ENCODE peak calls at places on chromosomes 1 and 21, in eight cellular contexts. U, E, B, P, S, K, O and C are unnamed samples.
A peak's percentile ranks its signal among the peaks of the same experiment; 100 is the strongest.

GRCh38 chr1:50251592-50252165 is 143.0 kb downstream of the ELAVL4 start:
- DNase-seq in K (no peak), P (peak; percentile 47), B (no peak), E (no peak), U (no peak), S (no peak), O (no peak), C (no peak)

GRCh38 chr1:29271724-29272123 is 35.4 kb downstream of the PTPRU start:
- DNase-seq in S (peak; percentile 58), O (peak; percentile 10), P (peak; percentile 87), E (peak; percentile 43), U (no peak), K (peak; percentile 71), B (peak; percentile 55), C (peak; percentile 82)

GRCh38 chr1:48089356-48089891 is 92.2 kb upstream of the TRABD2B start:
- DNase-seq in P (no peak), K (no peak), B (no peak), U (no peak), S (no peak), E (no peak), O (no peak), C (no peak)

GRCh38 chr1:65068202-65069011 is 79.6 kb upstream of the AK4 start:
- DNase-seq in S (no peak), U (no peak), E (peak; percentile 31), K (no peak), B (peak; percentile 31), P (peak; percentile 39), O (no peak), C (peak; percentile 53)

GRCh38 chr1:154536570-154536969 is 21.9 kb downstream of the UBE2Q1 start:
- DNase-seq in E (no peak), U (no peak), S (no peak), P (peak; percentile 32), B (no peak), O (no peak), K (no peak), C (no peak)

GRCh38 chr21:32309906-32310460 is 11.3 kb downstream of the MRAP start:
- DNase-seq in P (no peak), U (no peak), O (no peak), S (no peak), B (no peak), E (no peak), K (no peak), C (no peak)

GRCh38 chr1:205714190-205714905 is 34.0 kb upstream of the SLC45A3 start:
- DNase-seq in S (no peak), U (no peak), P (peak; percentile 73), E (peak; percentile 58), K (no peak), B (peak; percentile 45), O (no peak), C (peak; percentile 12)

GRCh38 chr21:33971492-33972013 is 55.9 kb upstream of the ATP5PO start:
- DNase-seq in B (peak; percentile 68), O (peak; percentile 67), P (peak; percentile 71), U (no peak), K (no peak), S (no peak), E (peak; percentile 71), C (no peak)

GRCh38 chr1:235100124-235100801 is 28.4 kb downstream of the TOMM20 start:
- DNase-seq in P (no peak), E (peak; percentile 50), S (no peak), O (no peak), U (no peak), B (no peak), K (no peak), C (no peak)

GRCh38 chr1:8604041-8604942 is 213.1 kb downstream of the RERE start:
- DNase-seq in P (no peak), K (no peak), U (no peak), S (no peak), O (peak; percentile 57), B (no peak), E (no peak), C (no peak)

GRCh38 chr1:32507021-32507420 is 32.2 kb upstream of the ZBTB8A start:
- DNase-seq in P (no peak), S (no peak), O (no peak), K (no peak), U (no peak), E (no peak), B (no peak), C (no peak)

GRCh38 chr1:186715887-186716809 is 35.9 kb upstream of the PTGS2 start:
- DNase-seq in P (peak; percentile 73), B (peak; percentile 79), S (no peak), K (peak; percentile 40), O (no peak), E (peak; percentile 30), U (no peak), C (no peak)

GRCh38 chr1:22104865-22105437 is 37.9 kb downstream of the WNT4 start:
- DNase-seq in U (peak; percentile 10), P (no peak), S (no peak), K (no peak), E (no peak), O (no peak), B (no peak), C (no peak)

GRCh38 chr1:197850918-197851317 is 51.5 kb upstream of the C1orf53 start:
- DNase-seq in P (no peak), K (no peak), B (no peak), E (no peak), S (no peak), O (no peak), U (no peak), C (no peak)

GRCh38 chr1:221841291-221841982 is 99.5 kb upstream of the DUSP10 start:
- DNase-seq in P (peak; percentile 72), B (peak; percentile 70), E (peak; percentile 57), U (no peak), S (no peak), K (no peak), O (no peak), C (peak; percentile 43)

GRCh38 chr1:54980528-54981241 is at the start of gene TMEM61:
- DNase-seq in K (no peak), S (peak; percentile 9), O (no peak), U (no peak), P (peak; percentile 39), E (no peak), B (no peak), C (no peak)

GRCh38 chr21:44375686-44376320 is 22.4 kb downstream of the TRPM2 start:
- DNase-seq in O (no peak), E (no peak), P (no peak), S (no peak), U (no peak), K (no peak), B (no peak), C (no peak)

GRCh38 chr1:7616076-7616833 is 154.8 kb upstream of the VAMP3 start:
- DNase-seq in E (peak; percentile 25), B (peak; percentile 34), S (no peak), O (no peak), U (peak; percentile 5), K (peak; percentile 25), P (peak; percentile 41), C (peak; percentile 32)

GRCh38 chr1:46735708-46736324 is 16.9 kb upstream of the EFCAB14 start:
- DNase-seq in O (no peak), S (no peak), B (peak; percentile 74), U (no peak), E (peak; percentile 65), K (no peak), P (peak; percentile 81), C (peak; percentile 77)

GRCh38 chr1:242237051-242237450 is 238.2 kb upstream of the MAP1LC3C start:
- DNase-seq in O (no peak), S (no peak), U (no peak), P (no peak), K (no peak), B (no peak), E (no peak), C (no peak)

GRCh38 chr1:23177438-23178380 is 9.1 kb upstream of the LUZP1 start:
- DNase-seq in K (no peak), P (peak; percentile 84), B (peak; percentile 78), S (peak; percentile 77), E (peak; percentile 62), U (peak; percentile 13), O (no peak), C (peak; percentile 78)
- TF ChIP-seq CTCF in K (no peak), P (no peak), B (no peak), S (no peak), E (no peak), U (no peak), O (no peak), C (no peak)

DNA sequence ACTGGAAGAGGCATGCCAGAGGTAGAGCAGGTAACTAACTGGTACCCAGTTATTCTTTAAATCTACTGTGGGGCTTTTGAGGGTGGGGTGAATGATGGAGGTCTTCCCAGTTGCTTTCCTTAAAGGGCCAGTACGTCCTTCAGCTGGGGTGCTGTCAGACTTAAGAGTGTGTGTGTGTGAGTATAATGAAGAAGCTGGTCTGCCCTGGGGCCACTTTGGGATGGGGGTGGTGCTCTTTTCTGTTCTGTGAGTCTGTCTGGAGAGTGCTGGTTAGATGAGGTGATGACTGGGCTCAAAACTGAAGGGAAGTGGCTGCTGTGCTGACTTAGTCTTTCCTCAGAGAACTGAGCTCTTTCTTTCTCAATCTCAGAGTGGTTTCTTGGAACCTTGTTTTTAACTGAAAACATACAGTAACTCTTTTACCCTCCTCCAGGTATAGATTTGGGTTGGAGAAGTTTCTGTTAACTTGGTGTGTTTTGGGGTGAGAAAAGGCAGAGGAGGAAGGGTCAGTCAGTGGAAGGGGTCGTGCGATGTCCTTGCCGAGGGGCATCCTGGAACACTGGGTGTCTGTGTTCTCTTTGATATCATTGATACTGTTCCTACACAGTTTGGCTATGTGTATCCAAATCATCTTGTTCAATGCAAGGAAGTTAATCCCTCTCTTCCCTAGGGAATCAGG is 746 bp downstream of the MACF1 start:
- DNase-seq in P (peak; percentile 90), E (peak; percentile 77), O (no peak), B (peak; percentile 82), S (peak; percentile 43), K (no peak), U (peak; percentile 45), C (peak; percentile 77)
- H3K4me3 ChIP-seq in P (peak overlapping the region; percentile 59), E (peak overlapping the region; percentile 69), O (peak overlapping the region; percentile 31), B (peak overlapping the region; percentile 62), S (peak overlapping the region; percentile 46), K (peak overlapping the region; percentile 35), U (peak overlapping the region; percentile 38), C (peak overlapping the region; percentile 82)

DNA sequence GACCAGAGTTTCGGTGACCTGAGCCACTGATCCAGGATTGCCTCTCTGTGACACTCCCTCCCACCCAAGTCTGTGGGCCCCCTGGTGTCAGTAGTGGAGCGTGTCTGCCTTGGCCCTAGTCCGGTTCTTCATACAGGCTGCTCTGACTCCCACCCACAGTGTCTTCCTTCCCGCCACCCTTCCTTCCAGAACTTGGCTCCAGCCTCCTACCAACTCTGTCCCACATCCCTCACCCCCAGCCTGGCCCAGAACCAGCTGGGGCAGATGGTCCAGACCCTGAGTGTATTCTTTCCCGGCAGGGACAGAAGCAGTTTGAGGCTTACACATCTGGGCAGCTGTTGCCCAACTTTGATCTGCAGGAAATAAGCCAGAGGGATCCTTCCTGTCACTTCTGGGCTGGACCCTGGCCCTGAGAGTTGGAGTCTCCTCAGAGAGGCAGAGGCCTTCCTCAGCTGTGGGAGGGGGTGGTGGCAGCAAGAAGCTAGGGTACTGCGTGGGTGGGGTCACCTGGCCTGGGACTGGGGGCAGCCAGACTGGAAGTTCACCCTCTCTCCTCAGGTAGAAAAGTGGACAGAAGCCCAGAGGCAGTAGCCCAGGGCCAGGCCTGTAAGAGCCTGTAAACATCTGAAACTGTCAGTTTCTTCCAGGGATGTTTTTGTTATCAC is 43.1 kb upstream of the EPS8L3 start:
- DNase-seq in K (no peak), P (peak; percentile 56), O (no peak), U (no peak), S (peak; percentile 12), E (peak; percentile 68), B (no peak), C (no peak)
- TF ChIP-seq CTCF in K (no peak), P (no peak), O (no peak), U (no peak), S (no peak), E (no peak), B (no peak), C (peak; percentile 7)

GRCh38 chr1:172638249-172638648 is 20.7 kb upstream of the FASLG start:
- DNase-seq in U (no peak), E (peak; percentile 10), S (no peak), B (no peak), K (no peak), P (no peak), O (no peak), C (no peak)
- H3K4me3 ChIP-seq in U (no peak overlapping the region), E (no peak overlapping the region), S (no peak overlapping the region), B (no peak overlapping the region), K (no peak overlapping the region), P (no peak overlapping the region), O (no peak overlapping the region), C (no peak overlapping the region)